ENCODE peak calls at places on chromosomes 12 and 14, in four cellular contexts. One of them, this sample, is unnamed.

GRCh38 chr12:54216580-54217308 is 28.0 kb upstream of the SMUG1 start:
- DNase-seq in prostate gland: peak
- DNase-seq in spleen: peak
- DNase-seq in SK-N-SH: peak
- DNase-seq in this sample: peak

GRCh38 chr12:2169964-2170363 is 117.2 kb downstream of the CACNA1C start:
- DNase-seq in prostate gland: no peak
- DNase-seq in spleen: no peak
- DNase-seq in SK-N-SH: no peak
- DNase-seq in this sample: peak

GRCh38 chr14:98136019-98136418 is 1136.0 kb downstream of the BCL11B start:
- DNase-seq in prostate gland: no peak
- DNase-seq in spleen: no peak
- DNase-seq in SK-N-SH: no peak
- DNase-seq in this sample: no peak

GRCh38 chr14:24274101-24274543 is 2.7 kb upstream of the RABGGTA start:
- DNase-seq in prostate gland: no peak
- DNase-seq in spleen: no peak
- DNase-seq in SK-N-SH: no peak
- DNase-seq in this sample: no peak

GRCh38 chr14:33534636-33535035 is 416.2 kb downstream of the EGLN3 start:
- DNase-seq in prostate gland: no peak
- DNase-seq in spleen: no peak
- DNase-seq in SK-N-SH: no peak
- DNase-seq in this sample: no peak

GRCh38 chr14:81459421-81459820 is 59.3 kb upstream of the STON2 start:
- DNase-seq in prostate gland: no peak
- DNase-seq in spleen: no peak
- DNase-seq in SK-N-SH: no peak
- DNase-seq in this sample: no peak

GRCh38 chr12:16350682-16351081 is 3.2 kb downstream of the MGST1 start:
- DNase-seq in prostate gland: peak
- DNase-seq in spleen: no peak
- DNase-seq in SK-N-SH: no peak
- DNase-seq in this sample: peak

GRCh38 chr14:59037086-59037485 is 151.4 kb upstream of the DAAM1 start:
- DNase-seq in prostate gland: no peak
- DNase-seq in spleen: no peak
- DNase-seq in SK-N-SH: no peak
- DNase-seq in this sample: no peak

GRCh38 chr12:121536929-121537813 is 43.7 kb downstream of the KDM2B start:
- DNase-seq in prostate gland: peak
- DNase-seq in spleen: peak
- DNase-seq in SK-N-SH: peak
- DNase-seq in this sample: peak

GRCh38 chr12:114371250-114371649 is 34.7 kb downstream of the TBX5 start:
- DNase-seq in prostate gland: no peak
- DNase-seq in spleen: no peak
- DNase-seq in SK-N-SH: no peak
- DNase-seq in this sample: no peak

GRCh38 chr12:68963456-68963859 is 30.5 kb upstream of the CPM start:
- DNase-seq in prostate gland: no peak
- DNase-seq in spleen: no peak
- DNase-seq in SK-N-SH: no peak
- DNase-seq in this sample: no peak

GRCh38 chr12:108816652-108817335 is 40.6 kb downstream of the SSH1 start:
- DNase-seq in prostate gland: peak
- DNase-seq in spleen: peak
- DNase-seq in SK-N-SH: no peak
- DNase-seq in this sample: no peak

GRCh38 chr14:61569783-61570182 is 125.5 kb upstream of the HIF1A start:
- DNase-seq in prostate gland: no peak
- DNase-seq in spleen: peak
- DNase-seq in SK-N-SH: no peak
- DNase-seq in this sample: peak

GRCh38 chr14:72822946-72823611 is 70.8 kb downstream of the DPF3 start:
- DNase-seq in prostate gland: no peak
- DNase-seq in spleen: no peak
- DNase-seq in SK-N-SH: peak
- DNase-seq in this sample: no peak

GRCh38 chr12:67827820-67828383 is 161.3 kb upstream of the IFNG-AS1 start:
- DNase-seq in prostate gland: no peak
- DNase-seq in spleen: no peak
- DNase-seq in SK-N-SH: peak
- DNase-seq in this sample: peak

GRCh38 chr12:123608192-123608591 is 6.3 kb downstream of the DDX55 start:
- DNase-seq in prostate gland: no peak
- DNase-seq in spleen: no peak
- DNase-seq in SK-N-SH: no peak
- DNase-seq in this sample: no peak

DNA sequence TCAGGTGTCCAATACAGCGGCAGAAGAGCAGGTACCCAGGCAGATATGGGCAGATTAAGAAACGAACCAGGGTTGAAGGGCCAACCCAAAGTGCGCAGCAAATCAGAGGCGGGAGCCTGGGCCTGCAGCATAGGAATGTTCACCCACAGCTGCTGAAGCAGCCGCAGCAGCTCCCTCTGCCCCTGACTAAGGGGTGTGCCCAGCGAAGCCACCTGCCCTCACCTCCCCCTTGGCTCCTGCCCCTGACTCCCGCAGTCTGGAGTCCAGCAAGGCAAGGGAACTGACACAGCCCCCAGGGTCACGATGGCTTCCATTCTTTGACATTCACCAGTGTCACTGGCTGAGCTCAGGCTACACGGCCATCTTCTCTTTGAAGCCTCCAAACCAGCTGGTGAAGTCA is 27.3 kb upstream of the ZFP36L1 start:
- DNase-seq in prostate gland: no peak
- DNase-seq in spleen: no peak
- DNase-seq in SK-N-SH: peak
- DNase-seq in this sample: no peak
- TF ChIP-seq POLR2AphosphoS5 in prostate gland: no peak
- TF ChIP-seq POLR2AphosphoS5 in spleen: no peak
- TF ChIP-seq POLR2AphosphoS5 in SK-N-SH: no peak
- TF ChIP-seq POLR2AphosphoS5 in this sample: no peak

DNA sequence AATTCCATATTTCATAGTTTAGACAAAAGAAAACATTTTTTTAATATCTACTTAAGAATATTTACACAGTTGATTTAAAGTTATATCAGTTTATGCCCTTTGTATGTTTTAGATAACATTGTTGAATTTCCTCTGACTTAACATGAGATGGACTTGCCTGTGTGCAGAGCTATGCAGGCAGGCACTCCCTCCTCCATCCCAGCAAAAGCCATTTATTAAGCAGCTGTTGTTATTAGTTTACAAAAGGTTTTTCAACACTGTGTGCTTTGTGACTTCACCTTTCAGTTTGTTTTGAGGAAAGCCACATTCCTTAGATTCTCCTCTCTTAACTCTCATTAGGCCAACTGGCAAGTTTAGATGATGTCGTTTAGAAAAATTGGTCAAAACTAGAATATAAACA is 337.5 kb upstream of the PDE3A start:
- DNase-seq in prostate gland: no peak
- DNase-seq in spleen: no peak
- DNase-seq in SK-N-SH: no peak
- DNase-seq in this sample: no peak
- TF ChIP-seq POLR2AphosphoS5 in prostate gland: no peak
- TF ChIP-seq POLR2AphosphoS5 in spleen: no peak
- TF ChIP-seq POLR2AphosphoS5 in SK-N-SH: no peak
- TF ChIP-seq POLR2AphosphoS5 in this sample: no peak

DNA sequence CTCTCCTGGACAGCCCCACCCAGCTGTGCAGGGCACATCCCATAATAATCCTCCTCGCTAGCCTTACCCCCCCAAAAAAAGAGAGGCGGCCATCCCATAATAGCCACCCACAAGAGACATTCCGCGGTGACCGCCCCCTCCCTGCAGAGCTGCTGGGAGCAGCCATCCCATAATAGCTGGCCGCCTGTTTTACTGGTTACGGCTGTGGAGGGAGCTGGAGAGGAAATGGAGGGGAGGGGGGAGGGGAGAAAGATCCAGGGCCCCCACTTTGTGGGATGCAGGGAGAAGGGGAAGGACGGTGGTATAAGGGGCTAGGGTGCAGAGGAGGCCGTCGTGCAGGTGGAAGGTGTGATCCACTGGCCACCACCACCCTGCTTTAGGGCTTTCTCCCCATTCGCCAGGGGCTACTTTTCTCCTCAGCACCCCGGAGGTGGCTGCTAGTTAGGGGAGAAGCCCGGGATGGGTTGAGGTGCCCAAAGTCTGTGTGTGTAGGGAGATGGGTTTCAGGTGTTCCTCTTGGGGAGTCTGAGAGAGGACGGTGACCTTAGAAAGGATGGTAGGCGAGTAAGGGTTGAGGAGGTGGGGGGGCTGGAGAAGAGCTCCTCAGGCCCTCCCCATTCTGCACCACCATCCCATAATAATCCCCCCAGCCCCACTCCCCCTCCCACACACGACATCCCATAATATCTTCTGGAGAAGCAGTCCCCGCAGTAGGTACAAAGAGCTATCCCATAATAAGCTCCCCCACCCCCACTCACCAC is 6.0 kb upstream of the CHD4 start:
- DNase-seq in prostate gland: peak
- DNase-seq in spleen: peak
- DNase-seq in SK-N-SH: peak
- DNase-seq in this sample: peak
- TF ChIP-seq POLR2AphosphoS5 in prostate gland: peak
- TF ChIP-seq POLR2AphosphoS5 in spleen: no peak
- TF ChIP-seq POLR2AphosphoS5 in SK-N-SH: no peak
- TF ChIP-seq POLR2AphosphoS5 in this sample: peak

GRCh38 chr12:112025808-112026375 is 12.7 kb downstream of the ERP29 start:
- DNase-seq in prostate gland: no peak
- DNase-seq in spleen: no peak
- DNase-seq in SK-N-SH: no peak
- DNase-seq in this sample: no peak
- TF ChIP-seq POLR2AphosphoS5 in prostate gland: no peak
- TF ChIP-seq POLR2AphosphoS5 in spleen: no peak
- TF ChIP-seq POLR2AphosphoS5 in SK-N-SH: peak
- TF ChIP-seq POLR2AphosphoS5 in this sample: no peak

DNA sequence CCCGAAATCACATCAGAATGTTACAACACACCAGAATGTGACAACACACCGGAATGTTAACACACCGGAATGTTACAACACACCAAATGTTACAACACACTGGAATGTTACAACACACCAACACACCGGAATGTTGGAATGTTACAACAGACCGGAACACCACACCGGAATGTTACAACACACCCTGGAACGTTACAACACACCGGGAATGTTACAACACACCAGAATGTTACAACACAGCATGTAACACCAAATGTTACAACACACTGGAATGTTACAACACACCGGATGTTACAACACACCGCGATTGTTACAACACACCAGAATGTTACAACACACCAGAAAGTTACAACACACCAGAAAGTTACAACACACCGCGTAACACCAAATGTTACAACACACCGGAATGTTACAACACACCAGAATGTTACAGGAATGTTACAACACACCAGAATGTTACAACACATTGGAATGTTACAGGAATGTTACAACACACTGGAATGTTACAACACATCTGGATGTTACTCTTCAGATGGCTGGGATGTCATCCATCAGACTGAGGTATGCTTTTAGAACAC is 21.1 kb downstream of the CHFR start:
- DNase-seq in prostate gland: peak
- DNase-seq in spleen: no peak
- DNase-seq in SK-N-SH: no peak
- DNase-seq in this sample: no peak
- TF ChIP-seq POLR2AphosphoS5 in prostate gland: no peak
- TF ChIP-seq POLR2AphosphoS5 in spleen: no peak
- TF ChIP-seq POLR2AphosphoS5 in SK-N-SH: no peak
- TF ChIP-seq POLR2AphosphoS5 in this sample: no peak

This sample was measured in sigmoid colon.